ENCODE peak calls at places on chromosomes 5 and 9, in six cellular contexts. One of them, this sample, is unnamed.

GRCh38 chr5:143585970-143586369 is 182.5 kb upstream of the NR3C1 start:
- DNase-seq in BE2C: no peak
- DNase-seq in fibroblast of villous mesenchyme: no peak
- DNase-seq in lower lobe of right lung: no peak
- DNase-seq in kidney epithelial cell: no peak
- DNase-seq in CD8-positive, alpha-beta T cell: no peak
- DNase-seq in this sample: no peak

GRCh38 chr5:89351975-89352374 is 469.0 kb upstream of the MEF2C start:
- DNase-seq in BE2C: no peak
- DNase-seq in fibroblast of villous mesenchyme: peak
- DNase-seq in lower lobe of right lung: no peak
- DNase-seq in kidney epithelial cell: no peak
- DNase-seq in CD8-positive, alpha-beta T cell: no peak
- DNase-seq in this sample: no peak

GRCh38 chr9:113594484-113595299 is 131.2 kb downstream of the RGS3 start:
- DNase-seq in BE2C: no peak
- DNase-seq in fibroblast of villous mesenchyme: no peak
- DNase-seq in lower lobe of right lung: peak
- DNase-seq in kidney epithelial cell: no peak
- DNase-seq in CD8-positive, alpha-beta T cell: no peak
- DNase-seq in this sample: no peak

GRCh38 chr5:112996830-112997374 is 20.3 kb downstream of the DCP2 start:
- DNase-seq in BE2C: no peak
- DNase-seq in fibroblast of villous mesenchyme: no peak
- DNase-seq in lower lobe of right lung: no peak
- DNase-seq in kidney epithelial cell: no peak
- DNase-seq in CD8-positive, alpha-beta T cell: no peak
- DNase-seq in this sample: no peak

GRCh38 chr5:171386006-171386671 is 1.5 kb upstream of the NPM1 start:
- DNase-seq in BE2C: no peak
- DNase-seq in fibroblast of villous mesenchyme: no peak
- DNase-seq in lower lobe of right lung: peak
- DNase-seq in kidney epithelial cell: no peak
- DNase-seq in CD8-positive, alpha-beta T cell: no peak
- DNase-seq in this sample: no peak

GRCh38 chr5:176735383-176736265 is 74.7 kb upstream of the UNC5A start:
- DNase-seq in BE2C: peak
- DNase-seq in fibroblast of villous mesenchyme: no peak
- DNase-seq in lower lobe of right lung: no peak
- DNase-seq in kidney epithelial cell: no peak
- DNase-seq in CD8-positive, alpha-beta T cell: no peak
- DNase-seq in this sample: no peak

GRCh38 chr9:36963356-36963755 is 70.7 kb downstream of the PAX5 start:
- DNase-seq in BE2C: no peak
- DNase-seq in fibroblast of villous mesenchyme: no peak
- DNase-seq in lower lobe of right lung: no peak
- DNase-seq in kidney epithelial cell: no peak
- DNase-seq in CD8-positive, alpha-beta T cell: no peak
- DNase-seq in this sample: no peak

GRCh38 chr9:125701351-125701750 is 5.7 kb downstream of the MAPKAP1 start:
- DNase-seq in BE2C: no peak
- DNase-seq in fibroblast of villous mesenchyme: no peak
- DNase-seq in lower lobe of right lung: no peak
- DNase-seq in kidney epithelial cell: peak
- DNase-seq in CD8-positive, alpha-beta T cell: no peak
- DNase-seq in this sample: no peak

GRCh38 chr5:15334551-15335302 is 165.3 kb upstream of the FBXL7 start:
- DNase-seq in BE2C: no peak
- DNase-seq in fibroblast of villous mesenchyme: no peak
- DNase-seq in lower lobe of right lung: peak
- DNase-seq in kidney epithelial cell: no peak
- DNase-seq in CD8-positive, alpha-beta T cell: no peak
- DNase-seq in this sample: no peak

GRCh38 chr9:122348288-122348777 is 22.5 kb upstream of the PTGS1 start:
- DNase-seq in BE2C: no peak
- DNase-seq in fibroblast of villous mesenchyme: no peak
- DNase-seq in lower lobe of right lung: no peak
- DNase-seq in kidney epithelial cell: no peak
- DNase-seq in CD8-positive, alpha-beta T cell: no peak
- DNase-seq in this sample: no peak

GRCh38 chr5:1497795-1498622 is 25.8 kb downstream of the LPCAT1 start:
- DNase-seq in BE2C: no peak
- DNase-seq in fibroblast of villous mesenchyme: peak
- DNase-seq in lower lobe of right lung: no peak
- DNase-seq in kidney epithelial cell: no peak
- DNase-seq in CD8-positive, alpha-beta T cell: no peak
- DNase-seq in this sample: no peak

GRCh38 chr5:91038180-91038808 is 344.8 kb downstream of the ARRDC3 start:
- DNase-seq in BE2C: no peak
- DNase-seq in fibroblast of villous mesenchyme: no peak
- DNase-seq in lower lobe of right lung: no peak
- DNase-seq in kidney epithelial cell: no peak
- DNase-seq in CD8-positive, alpha-beta T cell: no peak
- DNase-seq in this sample: no peak

GRCh38 chr5:114438471-114438870 is 76.6 kb downstream of the KCNN2 start:
- DNase-seq in BE2C: no peak
- DNase-seq in fibroblast of villous mesenchyme: no peak
- DNase-seq in lower lobe of right lung: no peak
- DNase-seq in kidney epithelial cell: no peak
- DNase-seq in CD8-positive, alpha-beta T cell: no peak
- DNase-seq in this sample: no peak

GRCh38 chr5:86666981-86667380 is 49.2 kb downstream of the COX7C start:
- DNase-seq in BE2C: no peak
- DNase-seq in fibroblast of villous mesenchyme: no peak
- DNase-seq in lower lobe of right lung: no peak
- DNase-seq in kidney epithelial cell: no peak
- DNase-seq in CD8-positive, alpha-beta T cell: no peak
- DNase-seq in this sample: no peak

GRCh38 chr5:53972314-53972713 is 338.1 kb downstream of the ARL15 start:
- DNase-seq in BE2C: no peak
- DNase-seq in fibroblast of villous mesenchyme: no peak
- DNase-seq in lower lobe of right lung: no peak
- DNase-seq in kidney epithelial cell: no peak
- DNase-seq in CD8-positive, alpha-beta T cell: no peak
- DNase-seq in this sample: no peak

GRCh38 chr5:100803391-100803790 is 99.7 kb downstream of the ST8SIA4 start:
- DNase-seq in BE2C: no peak
- DNase-seq in fibroblast of villous mesenchyme: peak
- DNase-seq in lower lobe of right lung: no peak
- DNase-seq in kidney epithelial cell: no peak
- DNase-seq in CD8-positive, alpha-beta T cell: no peak
- DNase-seq in this sample: no peak

GRCh38 chr9:136855461-136856077 is 3.4 kb downstream of the MAMDC4 start:
- DNase-seq in BE2C: peak
- DNase-seq in fibroblast of villous mesenchyme: no peak
- DNase-seq in lower lobe of right lung: no peak
- DNase-seq in kidney epithelial cell: no peak
- DNase-seq in CD8-positive, alpha-beta T cell: no peak
- DNase-seq in this sample: peak

GRCh38 chr9:136857606-136858412 is 5.7 kb downstream of the MAMDC4 start:
- DNase-seq in BE2C: peak
- DNase-seq in fibroblast of villous mesenchyme: no peak
- DNase-seq in lower lobe of right lung: no peak
- DNase-seq in kidney epithelial cell: no peak
- DNase-seq in CD8-positive, alpha-beta T cell: no peak
- DNase-seq in this sample: peak

GRCh38 chr9:136856078-136856474 is 3.9 kb downstream of the MAMDC4 start:
- DNase-seq in BE2C: no peak
- DNase-seq in fibroblast of villous mesenchyme: no peak
- DNase-seq in lower lobe of right lung: no peak
- DNase-seq in kidney epithelial cell: no peak
- DNase-seq in CD8-positive, alpha-beta T cell: no peak
- DNase-seq in this sample: peak

GRCh38 chr9:136857166-136857565 is 5.0 kb downstream of the MAMDC4 start:
- DNase-seq in BE2C: peak
- DNase-seq in fibroblast of villous mesenchyme: no peak
- DNase-seq in lower lobe of right lung: no peak
- DNase-seq in kidney epithelial cell: no peak
- DNase-seq in CD8-positive, alpha-beta T cell: no peak
- DNase-seq in this sample: peak

DNA sequence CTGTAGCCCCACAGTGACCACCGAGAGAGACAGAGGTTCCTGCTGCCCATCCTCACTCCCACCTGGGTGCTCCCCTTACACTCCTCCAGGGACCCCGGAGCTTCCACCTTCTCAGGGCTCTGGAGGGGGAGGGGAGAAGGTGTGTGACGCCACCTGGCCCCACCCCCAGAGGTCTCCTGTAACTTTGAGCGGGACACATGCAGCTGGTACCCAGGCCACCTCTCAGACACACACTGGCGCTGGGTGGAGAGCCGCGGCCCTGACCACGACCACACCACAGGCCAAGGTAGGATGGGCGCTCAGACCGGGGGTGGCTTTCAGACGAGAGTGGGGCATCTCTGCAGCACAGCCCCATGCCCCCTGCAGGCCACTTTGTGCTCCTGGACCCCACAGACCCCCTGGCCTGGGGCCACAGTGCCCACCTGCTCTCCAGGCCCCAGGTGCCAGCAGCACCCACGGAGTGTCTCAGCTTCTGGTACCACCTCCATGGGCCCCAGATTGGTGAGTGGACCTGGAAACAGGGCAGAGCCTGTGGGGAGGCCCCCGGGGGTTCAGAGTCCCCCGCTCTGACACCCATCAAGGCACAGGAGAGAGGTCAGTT is 4.5 kb downstream of the MAMDC4 start:
- DNase-seq in BE2C: peak
- DNase-seq in fibroblast of villous mesenchyme: no peak
- DNase-seq in lower lobe of right lung: no peak
- DNase-seq in kidney epithelial cell: no peak
- DNase-seq in CD8-positive, alpha-beta T cell: no peak
- DNase-seq in this sample: no peak
- TF ChIP-seq CTCF in BE2C: no peak
- TF ChIP-seq CTCF in fibroblast of villous mesenchyme: peak
- TF ChIP-seq CTCF in lower lobe of right lung: no peak
- TF ChIP-seq CTCF in kidney epithelial cell: no peak
- TF ChIP-seq CTCF in CD8-positive, alpha-beta T cell: no peak
- TF ChIP-seq CTCF in this sample: no peak

GRCh38 chr5:139636207-139636792 is 11.8 kb upstream of the CXXC5 start:
- DNase-seq in BE2C: no peak
- DNase-seq in fibroblast of villous mesenchyme: no peak
- DNase-seq in lower lobe of right lung: no peak
- DNase-seq in kidney epithelial cell: no peak
- DNase-seq in CD8-positive, alpha-beta T cell: peak
- DNase-seq in this sample: no peak

GRCh38 chr5:139638090-139638735 is 9.9 kb upstream of the CXXC5 start:
- DNase-seq in BE2C: peak
- DNase-seq in fibroblast of villous mesenchyme: peak
- DNase-seq in lower lobe of right lung: peak
- DNase-seq in kidney epithelial cell: no peak
- DNase-seq in CD8-positive, alpha-beta T cell: no peak
- DNase-seq in this sample: peak

GRCh38 chr5:139638736-139639618 is 9.2 kb upstream of the CXXC5 start:
- DNase-seq in BE2C: peak
- DNase-seq in fibroblast of villous mesenchyme: no peak
- DNase-seq in lower lobe of right lung: no peak
- DNase-seq in kidney epithelial cell: no peak
- DNase-seq in CD8-positive, alpha-beta T cell: no peak
- DNase-seq in this sample: no peak

GRCh38 chr5:139636975-139637408 is 11.2 kb upstream of the CXXC5 start:
- DNase-seq in BE2C: no peak
- DNase-seq in fibroblast of villous mesenchyme: no peak
- DNase-seq in lower lobe of right lung: no peak
- DNase-seq in kidney epithelial cell: no peak
- DNase-seq in CD8-positive, alpha-beta T cell: no peak
- DNase-seq in this sample: no peak

DNA sequence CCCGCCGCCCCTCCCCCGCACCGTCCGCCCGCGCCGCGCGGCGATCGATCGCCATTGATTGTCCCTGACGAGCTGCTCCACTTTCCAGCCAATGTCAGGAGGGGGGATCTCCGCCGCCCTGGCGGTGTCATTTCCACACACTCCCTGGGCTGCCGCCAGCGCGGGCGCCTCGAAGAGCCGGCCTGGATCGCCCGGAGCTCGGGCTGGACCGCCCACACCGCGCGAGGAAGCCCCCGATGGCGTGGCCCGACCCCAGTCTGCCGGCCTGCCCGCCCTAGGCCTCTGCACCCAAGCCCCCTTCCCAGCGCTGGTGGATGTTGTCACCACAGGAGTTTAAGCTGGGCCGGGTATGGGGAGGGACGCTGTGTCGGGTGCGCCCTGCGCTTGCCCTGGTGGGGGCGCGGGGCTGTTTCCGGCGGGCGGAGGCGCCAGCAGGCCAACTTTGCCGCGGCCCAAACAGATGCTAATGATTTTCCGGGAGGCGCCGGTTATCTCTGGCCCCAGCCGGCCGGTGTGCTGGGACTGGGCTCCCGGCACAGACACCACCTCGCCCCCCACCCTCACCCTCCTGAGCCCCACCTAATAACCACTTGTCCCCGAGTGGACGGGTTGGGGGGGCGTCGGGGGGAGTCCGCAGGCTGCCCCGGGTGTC is 10.6 kb upstream of the CXXC5 start:
- DNase-seq in BE2C: peak
- DNase-seq in fibroblast of villous mesenchyme: peak
- DNase-seq in lower lobe of right lung: peak
- DNase-seq in kidney epithelial cell: no peak
- DNase-seq in CD8-positive, alpha-beta T cell: peak
- DNase-seq in this sample: peak
- H3K4me3 ChIP-seq in BE2C: peak
- H3K4me3 ChIP-seq in fibroblast of villous mesenchyme: peak
- H3K4me3 ChIP-seq in lower lobe of right lung: peak
- H3K4me3 ChIP-seq in kidney epithelial cell: peak
- H3K4me3 ChIP-seq in CD8-positive, alpha-beta T cell: peak
- H3K4me3 ChIP-seq in this sample: peak

DNA sequence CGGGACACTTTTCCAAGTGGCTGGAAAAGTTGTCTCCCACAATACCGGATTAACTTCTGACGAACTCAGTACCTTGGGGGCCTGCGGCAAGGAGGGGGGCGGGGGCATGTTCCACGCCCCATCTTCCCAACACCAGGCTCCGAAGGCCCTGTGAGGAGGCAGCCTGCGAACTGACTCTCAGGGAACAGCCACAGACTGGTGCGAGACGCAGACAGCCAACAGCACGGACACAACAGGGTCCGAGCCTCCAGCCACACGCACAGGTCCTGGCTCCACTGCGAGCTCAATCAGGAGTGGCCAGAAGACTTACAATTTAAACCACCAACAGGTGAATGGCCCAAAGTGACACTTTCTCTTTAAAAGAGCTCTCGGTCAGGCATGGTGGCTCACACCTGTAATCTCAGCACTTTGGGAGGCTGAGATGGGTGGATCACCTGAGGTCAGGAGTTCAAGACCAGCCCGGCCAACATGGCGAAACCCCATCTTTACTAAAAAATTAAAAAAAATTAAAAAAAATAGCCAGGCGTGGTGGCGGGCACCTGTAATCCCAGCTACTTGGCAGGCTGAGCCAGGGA is 3.9 kb downstream of the BRD3 start:
- DNase-seq in BE2C: no peak
- DNase-seq in fibroblast of villous mesenchyme: no peak
- DNase-seq in lower lobe of right lung: no peak
- DNase-seq in kidney epithelial cell: no peak
- DNase-seq in CD8-positive, alpha-beta T cell: no peak
- DNase-seq in this sample: no peak
- TF ChIP-seq CTCF in BE2C: no peak
- TF ChIP-seq CTCF in fibroblast of villous mesenchyme: no peak
- TF ChIP-seq CTCF in lower lobe of right lung: no peak
- TF ChIP-seq CTCF in kidney epithelial cell: no peak
- TF ChIP-seq CTCF in CD8-positive, alpha-beta T cell: no peak
- TF ChIP-seq CTCF in this sample: no peak

GRCh38 chr9:82586918-82587356 is 476.0 kb downstream of the RASEF start:
- DNase-seq in BE2C: no peak
- DNase-seq in fibroblast of villous mesenchyme: no peak
- DNase-seq in lower lobe of right lung: no peak
- DNase-seq in kidney epithelial cell: no peak
- DNase-seq in CD8-positive, alpha-beta T cell: no peak
- DNase-seq in this sample: no peak
- H3K4me3 ChIP-seq in BE2C: no peak
- H3K4me3 ChIP-seq in fibroblast of villous mesenchyme: no peak
- H3K4me3 ChIP-seq in lower lobe of right lung: no peak
- H3K4me3 ChIP-seq in kidney epithelial cell: no peak
- H3K4me3 ChIP-seq in CD8-positive, alpha-beta T cell: no peak
- H3K4me3 ChIP-seq in this sample: no peak

GRCh38 chr5:168827636-168828035 is 248.5 kb upstream of the PANK3 start:
- DNase-seq in BE2C: no peak
- DNase-seq in fibroblast of villous mesenchyme: no peak
- DNase-seq in lower lobe of right lung: no peak
- DNase-seq in kidney epithelial cell: no peak
- DNase-seq in CD8-positive, alpha-beta T cell: no peak
- DNase-seq in this sample: no peak
- TF ChIP-seq CTCF in BE2C: no peak
- TF ChIP-seq CTCF in fibroblast of villous mesenchyme: no peak
- TF ChIP-seq CTCF in lower lobe of right lung: no peak
- TF ChIP-seq CTCF in kidney epithelial cell: no peak
- TF ChIP-seq CTCF in CD8-positive, alpha-beta T cell: no peak
- TF ChIP-seq CTCF in this sample: no peak

This sample was measured in PC-9.